ENCODE peak calls at places on chromosomes 7 and 10, in ten cellular contexts. R, Z, P, G, O, A, C, L, X and K are unnamed samples.

GRCh38 chr10:110764793-110765512 is 106.8 kb upstream of the PDCD4 start:
- DNase-seq in P (no peak), Z (peak), A (no peak), R (no peak), O (no peak), X (no peak), L (no peak), G (no peak), C (no peak), K (no peak)

GRCh38 chr10:102776779-102777417 is 33.1 kb downstream of the WBP1L start:
- DNase-seq in P (no peak), O (peak), Z (peak), L (no peak), C (peak), X (no peak), R (peak), G (peak), A (peak), K (no peak)

GRCh38 chr7:107816053-107816566 is 13.1 kb upstream of the SLC26A3 start:
- DNase-seq in L (no peak), O (peak), G (no peak), X (no peak), P (no peak), Z (no peak), C (no peak), A (no peak), R (no peak), K (no peak)

GRCh38 chr7:18225067-18225466 is 197.4 kb upstream of the PRPS1L1 start:
- DNase-seq in P (no peak), O (no peak), L (no peak), X (no peak), G (no peak), R (no peak), Z (no peak), A (no peak), C (no peak), K (no peak)

GRCh38 chr7:51224811-51225581 is 91.6 kb downstream of the COBL start:
- DNase-seq in L (no peak), P (no peak), A (peak), C (no peak), X (peak), Z (peak), O (no peak), G (no peak), R (no peak), K (no peak)

GRCh38 chr7:108947521-108947920 is 377.8 kb downstream of the DNAJB9 start:
- DNase-seq in O (no peak), A (no peak), Z (no peak), X (no peak), P (no peak), C (no peak), R (peak), L (no peak), G (no peak), K (no peak)

GRCh38 chr7:101875215-101875846 is 57.9 kb downstream of the CUX1 start:
- DNase-seq in C (no peak), P (no peak), G (no peak), Z (no peak), X (no peak), O (no peak), R (no peak), L (no peak), A (no peak), K (no peak)

GRCh38 chr10:102449321-102450123 is 1.8 kb downstream of the C10orf95 start:
- DNase-seq in A (no peak), P (peak), C (no peak), R (peak), G (no peak), Z (peak), L (no peak), O (peak), X (no peak), K (no peak)

GRCh38 chr7:159040912-159041711 is 103.6 kb downstream of the VIPR2 start:
- DNase-seq in P (no peak), C (peak), Z (peak), O (no peak), R (no peak), L (no peak), G (no peak), X (no peak), A (no peak), K (peak)

GRCh38 chr7:2213551-2214215 is 19.1 kb downstream of the MAD1L1 start:
- DNase-seq in X (no peak), C (no peak), Z (no peak), O (no peak), P (no peak), A (no peak), G (no peak), R (no peak), L (no peak), K (no peak)

GRCh38 chr7:84479059-84479458 is 284.5 kb upstream of the SEMA3A start:
- DNase-seq in R (no peak), Z (no peak), L (no peak), G (no peak), X (no peak), O (no peak), C (no peak), P (no peak), A (no peak), K (no peak)

GRCh38 chr10:75083972-75084833 is 27.3 kb upstream of the SAMD8 start:
- DNase-seq in O (no peak), P (no peak), X (no peak), L (no peak), R (no peak), G (no peak), Z (no peak), A (no peak), C (no peak), K (no peak)

GRCh38 chr7:114832906-114833595 is 88.8 kb upstream of the MDFIC start:
- DNase-seq in Z (no peak), R (no peak), O (no peak), C (no peak), G (no peak), L (no peak), X (no peak), P (no peak), A (no peak), K (no peak)

GRCh38 chr7:141012044-141012685 is 2.6 kb downstream of the MRPS33 start:
- DNase-seq in A (peak), L (peak), C (peak), G (peak), Z (peak), P (peak), X (peak), O (peak), R (peak), K (no peak)

GRCh38 chr10:102431452-102432124 is 786 bp downstream of the CUEDC2 start:
- DNase-seq in O (peak), X (no peak), R (peak), L (no peak), A (no peak), Z (no peak), P (peak), G (no peak), C (no peak), K (no peak)

GRCh38 chr10:14185501-14186045 is 145.2 kb downstream of the FRMD4A start:
- DNase-seq in Z (no peak), L (peak), R (peak), O (peak), P (peak), A (no peak), C (no peak), X (no peak), G (no peak), K (no peak)

GRCh38 chr10:94292448-94293118 is 70.2 kb downstream of the NOC3L start:
- DNase-seq in G (no peak), C (peak), O (peak), A (no peak), Z (no peak), X (no peak), P (no peak), R (peak), L (no peak), K (no peak)

GRCh38 chr7:35993113-35993512 is 159.9 kb upstream of the EEPD1 start:
- DNase-seq in Z (no peak), G (no peak), C (no peak), A (no peak), O (no peak), R (no peak), X (no peak), P (no peak), L (peak), K (no peak)

GRCh38 chr7:123747089-123747488 is 1.7 kb downstream of the WASL start:
- DNase-seq in L (no peak), X (no peak), G (no peak), A (no peak), O (no peak), R (peak), Z (no peak), C (no peak), P (peak), K (no peak)

GRCh38 chr10:101291254-101292193 is 62.3 kb upstream of the LBX1 start:
- DNase-seq in C (peak), P (peak), R (peak), Z (no peak), G (peak), X (peak), O (no peak), A (peak), L (no peak), K (no peak)

GRCh38 chr7:53245721-53246120 is 210.3 kb downstream of the POM121L12 start:
- DNase-seq in O (no peak), Z (no peak), A (no peak), P (no peak), G (peak), X (no peak), C (no peak), L (no peak), R (no peak), K (no peak)

GRCh38 chr10:13925924-13926435 is 339.2 kb downstream of the PRPF18 start:
- DNase-seq in A (no peak), P (no peak), C (no peak), O (peak), Z (no peak), L (no peak), X (no peak), R (no peak), G (no peak), K (no peak)

GRCh38 chr10:3907514-3907913 is 122.5 kb upstream of the KLF6 start:
- DNase-seq in Z (peak), G (peak), X (no peak), A (peak), P (no peak), C (peak), R (no peak), L (no peak), O (peak), K (no peak)

GRCh38 chr7:28921822-28922221 is 36.3 kb downstream of the TRIL start:
- DNase-seq in Z (peak), O (peak), L (peak), C (peak), X (peak), R (peak), P (peak), A (no peak), G (no peak), K (no peak)

GRCh38 chr10:80472234-80473095 is 18.4 kb downstream of the TSPAN14 start:
- DNase-seq in L (no peak), R (peak), A (no peak), O (peak), Z (no peak), P (peak), G (no peak), C (no peak), X (no peak), K (no peak)

GRCh38 chr7:56083150-56083785 is 9.5 kb downstream of the PHKG1 start:
- DNase-seq in X (no peak), C (peak), G (peak), Z (no peak), R (no peak), P (no peak), O (no peak), L (no peak), A (peak), K (no peak)

GRCh38 chr7:137592232-137592896 is 248.8 kb upstream of the PTN start:
- DNase-seq in X (peak), C (peak), O (peak), L (peak), R (peak), A (peak), G (peak), Z (peak), P (peak), K (no peak)

GRCh38 chr10:60021324-60021723 is 115.0 kb upstream of the CCDC6 start:
- DNase-seq in L (no peak), Z (no peak), P (no peak), R (no peak), O (no peak), C (no peak), A (no peak), X (no peak), G (no peak), K (no peak)

GRCh38 chr10:59536576-59537014 is 173.1 kb downstream of the SLC16A9 start:
- DNase-seq in X (no peak), Z (no peak), R (no peak), P (no peak), O (peak), C (no peak), A (no peak), L (no peak), G (no peak), K (no peak)

GRCh38 chr10:71548494-71548846 is 151.8 kb downstream of the CDH23 start:
- DNase-seq in O (no peak), C (no peak), X (peak), R (peak), P (no peak), G (no peak), Z (no peak), L (no peak), A (no peak), K (no peak)

GRCh38 chr10:21519981-21520436 is 5.5 kb downstream of the SKIDA1 start:
- DNase-seq in O (peak), R (peak), C (no peak), X (no peak), L (no peak), Z (no peak), A (no peak), P (no peak), G (no peak), K (no peak)

GRCh38 chr10:50894312-50894711 is 8.9 kb upstream of the A1CF start:
- DNase-seq in A (no peak), P (no peak), O (no peak), C (no peak), X (no peak), G (no peak), Z (no peak), L (no peak), R (no peak), K (no peak)

GRCh38 chr10:3081383-3081981 is 14.1 kb downstream of the PFKP start:
- DNase-seq in G (no peak), C (no peak), R (no peak), X (no peak), Z (no peak), L (no peak), O (no peak), A (no peak), P (no peak), K (no peak)

GRCh38 chr7:41573881-41574280 is 129.0 kb downstream of the INHBA start:
- DNase-seq in C (no peak), R (no peak), G (no peak), X (no peak), P (no peak), O (no peak), L (no peak), A (no peak), Z (no peak), K (no peak)

GRCh38 chr10:61784354-61785131 is 117.0 kb upstream of the ARID5B start:
- DNase-seq in L (no peak), G (no peak), C (no peak), A (no peak), Z (no peak), R (no peak), P (no peak), X (no peak), O (peak), K (no peak)

GRCh38 chr7:33981686-33982424 is 76.5 kb downstream of the BMPER start:
- DNase-seq in A (no peak), G (no peak), Z (no peak), C (no peak), X (no peak), O (peak), R (no peak), L (no peak), P (no peak), K (no peak)

GRCh38 chr10:4519691-4520402 is 306.2 kb upstream of the AKR1E2 start:
- DNase-seq in Z (no peak), C (no peak), R (no peak), P (no peak), G (no peak), O (peak), A (no peak), X (no peak), L (no peak), K (no peak)

GRCh38 chr7:108248821-108249220 is 118.7 kb upstream of the LAMB4 start:
- DNase-seq in Z (no peak), C (no peak), O (peak), P (no peak), G (no peak), L (no peak), R (no peak), A (no peak), X (no peak), K (no peak)

GRCh38 chr10:88162852-88163251 is 299.4 kb downstream of the PTEN start:
- DNase-seq in C (no peak), L (no peak), R (no peak), A (no peak), X (no peak), O (no peak), P (no peak), G (no peak), Z (no peak), K (no peak)
- H3K4me3 ChIP-seq in C (no peak), L (no peak), R (no peak), A (no peak), X (no peak), O (no peak), P (no peak), G (no peak), Z (no peak), K (no peak)

DNA sequence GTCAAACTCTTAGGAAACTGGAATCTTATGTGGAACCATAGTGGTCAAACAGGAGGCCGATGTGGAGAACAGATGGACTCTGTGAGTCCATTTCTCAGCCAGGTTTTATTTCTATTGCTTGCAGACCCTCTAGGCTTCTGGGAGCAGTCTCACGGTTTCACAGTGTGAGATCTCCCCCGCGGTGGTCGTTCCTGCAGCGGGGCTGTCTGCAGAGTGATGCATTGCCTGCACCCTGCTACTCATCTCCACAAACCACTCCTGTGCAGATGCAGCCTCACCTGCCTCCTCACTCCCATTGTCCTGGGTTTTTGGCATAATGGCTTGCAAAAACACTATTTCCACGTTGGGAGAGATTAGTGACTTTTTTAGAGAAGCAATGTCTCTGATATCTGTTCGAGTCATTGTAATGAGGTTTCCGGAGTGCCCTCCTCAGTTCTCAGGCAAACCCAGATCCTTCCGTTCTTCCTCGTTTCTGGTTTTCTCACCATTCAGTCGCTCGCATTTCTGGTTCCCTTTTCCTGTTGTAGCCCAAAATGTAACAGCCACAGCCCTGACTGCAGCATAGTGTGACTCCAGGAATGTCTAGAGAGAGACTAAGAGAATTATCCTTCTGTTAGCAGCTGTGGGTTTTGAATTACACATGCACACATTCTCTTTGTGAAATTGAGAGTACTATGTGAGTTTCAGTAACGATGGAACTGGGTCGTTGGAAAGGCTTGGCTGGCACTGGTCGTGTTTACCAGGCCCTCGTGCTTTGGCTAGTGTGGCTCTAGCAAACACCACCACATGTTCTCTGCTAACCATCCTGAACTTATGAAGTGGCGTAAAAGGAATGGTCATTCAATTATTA is 30.2 kb downstream of the ACADSB start:
- DNase-seq in G (no peak), A (peak), C (no peak), R (no peak), Z (no peak), L (no peak), P (no peak), X (no peak), O (no peak), K (no peak)
- H3K27ac ChIP-seq in G (no peak), A (no peak), C (no peak), R (no peak), Z (no peak), L (no peak), P (no peak), X (no peak), O (no peak), K (no peak)

DNA sequence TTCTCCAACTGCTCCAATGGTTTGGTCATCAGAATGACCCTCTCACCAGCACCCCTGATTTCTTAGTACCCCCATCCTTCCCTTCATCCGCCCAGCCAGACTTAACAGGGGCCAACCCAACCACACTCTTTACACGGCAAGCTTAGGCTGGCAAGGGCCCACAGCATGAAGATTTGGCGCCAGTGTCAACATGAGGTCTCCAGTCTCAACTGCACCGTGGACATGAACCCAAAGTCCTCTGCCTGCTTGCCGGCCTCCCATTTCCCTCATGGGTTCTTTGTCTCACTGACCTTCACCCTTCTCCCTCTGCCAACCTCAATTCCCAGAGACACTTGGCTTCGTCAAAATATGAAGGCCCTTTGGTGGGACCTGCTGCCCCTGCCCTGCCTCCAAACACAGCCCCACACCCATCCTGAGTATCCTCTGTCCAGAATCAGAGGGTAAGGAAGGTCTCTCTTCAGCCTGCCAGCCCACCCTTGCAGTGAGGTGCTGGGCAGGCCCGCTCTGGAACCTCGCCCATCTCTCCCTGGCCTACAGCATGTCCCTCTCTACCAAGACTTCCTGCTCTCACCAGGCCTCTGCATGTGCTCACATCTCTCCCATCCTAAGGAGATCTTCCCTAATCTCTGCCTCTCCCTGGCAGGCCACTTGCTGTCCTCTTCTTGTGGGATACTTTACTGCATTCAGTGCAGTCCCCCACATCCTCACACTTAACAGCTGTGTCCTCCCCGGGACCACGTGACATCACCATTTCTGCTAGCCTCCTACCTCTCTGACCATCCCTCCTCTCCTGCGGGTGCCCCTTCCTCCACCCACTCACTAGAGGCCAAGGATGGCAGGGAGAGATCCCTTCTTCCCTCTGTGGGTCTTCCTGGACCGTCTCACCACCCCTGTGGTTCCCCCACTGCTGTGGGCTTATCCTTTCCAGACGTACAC is 91.7 kb upstream of the ZMIZ1 start:
- DNase-seq in A (no peak), L (no peak), C (no peak), R (no peak), P (no peak), G (no peak), O (no peak), Z (no peak), X (no peak), K (no peak)
- H3K4me3 ChIP-seq in A (no peak), L (no peak), C (no peak), R (no peak), P (no peak), G (no peak), O (no peak), Z (no peak), X (no peak), K (no peak)

GRCh38 chr10:86317949-86318725 is 48.5 kb downstream of the GRID1 start:
- DNase-seq in L (no peak), R (no peak), O (no peak), A (no peak), P (no peak), X (no peak), G (no peak), C (no peak), Z (no peak), K (no peak)

GRCh38 chr10:86314616-86315520 is 51.7 kb downstream of the GRID1 start:
- DNase-seq in G (peak), P (no peak), C (no peak), X (no peak), L (no peak), Z (no peak), O (no peak), A (no peak), R (no peak), K (no peak)

GRCh38 chr10:86316274-86316835 is 50.2 kb downstream of the GRID1 start:
- DNase-seq in L (no peak), X (no peak), O (no peak), C (no peak), A (no peak), P (no peak), Z (no peak), R (no peak), G (peak), K (no peak)

GRCh38 chr10:86315543-86315942 is 51.1 kb downstream of the GRID1 start:
- DNase-seq in O (no peak), G (peak), Z (no peak), L (no peak), X (no peak), R (no peak), C (no peak), A (no peak), P (no peak), K (no peak)

DNA sequence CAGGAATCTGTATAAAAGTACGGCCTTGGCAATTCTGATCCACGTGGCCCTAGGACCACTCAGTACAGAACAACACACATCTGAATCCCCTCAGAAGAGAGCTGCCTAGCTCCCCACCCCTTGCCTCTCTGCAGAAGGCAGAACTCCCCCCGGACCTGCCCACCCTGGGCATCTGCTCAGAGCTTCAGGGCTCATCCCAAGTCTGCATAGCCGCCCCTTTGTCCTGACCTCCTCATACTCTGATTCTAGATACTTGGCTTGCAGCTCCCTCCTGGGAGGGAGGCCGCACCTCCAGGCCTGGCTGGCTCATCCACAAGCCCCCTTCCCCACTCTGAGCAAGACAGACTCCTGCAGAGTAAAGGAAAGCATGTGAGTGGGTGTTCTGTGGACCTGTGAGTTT is 49.6 kb downstream of the GRID1 start:
- DNase-seq in Z (no peak), X (no peak), C (no peak), R (no peak), G (peak), O (no peak), L (no peak), P (no peak), A (no peak), K (no peak)
- H3K27ac ChIP-seq in Z (no peak), X (no peak), C (no peak), R (no peak), G (no peak), O (no peak), L (no peak), P (no peak), A (no peak), K (no peak)